ENCODE peak calls at places on chromosomes 16 and 17, in seven cellular contexts. T, C, B, U, Y, K and V are unnamed samples.
A peak's percentile ranks its signal among the peaks of the same experiment; 100 is the strongest.

GRCh38 chr16:57735755-57736418 is at the start of gene KATNB1:
- DNase-seq in T (peak; percentile 62), C (no peak), B (peak; percentile 22), U (no peak), Y (no peak), K (no peak), V (no peak)

GRCh38 chr17:79811036-79811887 is 14.4 kb upstream of the CBX8 start:
- DNase-seq in T (no peak), C (no peak), B (no peak), U (peak; percentile 85), Y (no peak), K (no peak), V (peak; percentile 63)

GRCh38 chr16:24685539-24686432 is 43.7 kb upstream of the TNRC6A start:
- DNase-seq in T (peak; percentile 68), C (peak; percentile 86), B (peak; percentile 85), U (peak; percentile 82), Y (peak; percentile 95), K (no peak), V (no peak)

GRCh38 chr17:7781467-7781866 is 52.5 kb upstream of the KDM6B start:
- DNase-seq in T (no peak), C (peak; percentile 22), B (no peak), U (no peak), Y (no peak), K (no peak), V (no peak)

GRCh38 chr17:39950871-39951348 is 11.9 kb upstream of the GSDMA start:
- DNase-seq in T (no peak), C (peak; percentile 40), B (no peak), U (peak; percentile 36), Y (no peak), K (no peak), V (no peak)

GRCh38 chr16:12896562-12896961 is 4.8 kb upstream of the SHISA9 start:
- DNase-seq in T (peak; percentile 39), C (peak; percentile 22), B (no peak), U (no peak), Y (no peak), K (no peak), V (peak; percentile 49)

GRCh38 chr17:17043668-17044226 is 1.5 kb downstream of the MPRIP start:
- DNase-seq in T (peak; percentile 59), C (no peak), B (no peak), U (no peak), Y (no peak), K (no peak), V (peak; percentile 49)

GRCh38 chr17:35084987-35085386 is 21.5 kb upstream of the RFFL start:
- DNase-seq in T (peak; percentile 95), C (peak; percentile 74), B (peak; percentile 59), U (no peak), Y (no peak), K (no peak), V (no peak)

GRCh38 chr17:77507116-77507885 is 366.5 kb downstream of the SEC14L1 start:
- DNase-seq in T (no peak), C (no peak), B (no peak), U (peak; percentile 4), Y (peak; percentile 29), K (no peak), V (no peak)